ENCODE peak calls at places on chromosomes 2 and 18, in ten cellular contexts. B, J, X, G, V, H, P, R, L and Z are unnamed samples.

GRCh38 chr2:187499941-187500532 is 52.0 kb upstream of the CALCRL start:
- DNase-seq in H (peak), G (peak), B (no peak), P (no peak), J (peak), X (peak), R (peak), L (peak), V (no peak), Z (peak)

GRCh38 chr18:41134426-41134825 is 820.6 kb upstream of the PIK3C3 start:
- DNase-seq in J (peak), B (no peak), H (no peak), P (no peak), V (no peak), X (no peak), L (no peak), R (no peak), G (no peak), Z (no peak)

GRCh38 chr2:241788572-241788971 is 11.9 kb downstream of the GAL3ST2 start:
- DNase-seq in V (no peak), R (no peak), J (peak), H (no peak), P (no peak), G (peak), X (no peak), L (peak), B (no peak), Z (no peak)

GRCh38 chr2:69469784-69470183 is 32.5 kb upstream of the NFU1 start:
- DNase-seq in J (no peak), L (no peak), V (no peak), R (peak), P (no peak), B (no peak), H (no peak), G (no peak), X (no peak), Z (no peak)

GRCh38 chr2:10062931-10063365 is 17.3 kb downstream of the CYS1 start:
- DNase-seq in P (no peak), B (no peak), L (no peak), R (no peak), X (no peak), G (no peak), V (no peak), J (no peak), H (no peak), Z (no peak)

GRCh38 chr2:68721482-68722071 is 13.0 kb upstream of the ARHGAP25 start:
- DNase-seq in H (peak), X (no peak), L (no peak), V (no peak), J (no peak), P (no peak), B (no peak), G (peak), R (no peak), Z (no peak)

GRCh38 chr18:60452424-60452823 is 79.8 kb upstream of the MC4R start:
- DNase-seq in G (no peak), R (peak), H (no peak), P (no peak), B (peak), L (peak), V (no peak), J (peak), X (no peak), Z (peak)

GRCh38 chr2:1664698-1665097 is 79.6 kb downstream of the PXDN start:
- DNase-seq in X (no peak), H (no peak), V (no peak), G (no peak), B (no peak), P (no peak), R (no peak), L (no peak), J (no peak), Z (no peak)

GRCh38 chr2:16247371-16248177 is 307.2 kb downstream of the MYCN start:
- DNase-seq in H (no peak), B (no peak), J (no peak), X (no peak), L (no peak), P (no peak), G (no peak), V (no peak), R (no peak), Z (no peak)

GRCh38 chr2:54097124-54097523 is 18.3 kb upstream of the ACYP2 start:
- DNase-seq in B (no peak), G (no peak), R (no peak), L (no peak), H (no peak), V (no peak), P (no peak), X (no peak), J (no peak), Z (no peak)

GRCh38 chr2:200479617-200480292 is 30.1 kb downstream of the KCTD18 start:
- DNase-seq in L (peak), H (no peak), R (peak), B (peak), V (no peak), P (no peak), J (peak), G (no peak), X (no peak), Z (peak)

GRCh38 chr2:132384491-132385186 is 32.0 kb upstream of the GPR39 start:
- DNase-seq in R (peak), B (no peak), V (no peak), J (no peak), X (no peak), G (no peak), L (no peak), P (no peak), H (no peak), Z (no peak)

GRCh38 chr2:104836253-104836652 is 17.7 kb upstream of the POU3F3 start:
- DNase-seq in X (no peak), H (no peak), V (no peak), L (no peak), J (no peak), G (no peak), R (no peak), P (no peak), B (no peak), Z (no peak)

GRCh38 chr2:85766214-85766613 is 12.4 kb downstream of the ATOH8 start:
- DNase-seq in L (no peak), P (no peak), G (no peak), X (no peak), V (no peak), H (no peak), B (no peak), J (no peak), R (no peak), Z (no peak)

GRCh38 chr18:73660931-73661330 is 486.7 kb downstream of the FBXO15 start:
- DNase-seq in L (no peak), P (no peak), B (no peak), J (no peak), X (no peak), H (no peak), G (no peak), V (no peak), R (no peak), Z (no peak)

GRCh38 chr2:146252119-146252518 is 1592.7 kb upstream of the ACVR2A start:
- DNase-seq in J (no peak), X (no peak), H (no peak), P (no peak), G (no peak), R (no peak), L (no peak), V (no peak), B (no peak), Z (no peak)

GRCh38 chr2:241741016-241741415 is 6.6 kb downstream of the D2HGDH start:
- DNase-seq in G (no peak), J (peak), L (peak), R (no peak), H (no peak), P (no peak), V (no peak), X (no peak), B (no peak), Z (no peak)

GRCh38 chr18:79856119-79857080 is 58.7 kb downstream of the KCNG2 start:
- DNase-seq in G (no peak), J (peak), H (peak), B (no peak), P (peak), L (peak), R (peak), X (no peak), V (no peak), Z (peak)

GRCh38 chr2:1675633-1676032 is 68.7 kb downstream of the PXDN start:
- DNase-seq in G (peak), H (no peak), R (peak), P (peak), X (peak), V (no peak), L (peak), B (peak), J (peak), Z (peak)

GRCh38 chr18:61882296-61883004 is 10.4 kb downstream of the RNF152 start:
- DNase-seq in B (no peak), G (no peak), R (peak), J (peak), X (peak), P (no peak), H (no peak), L (peak), V (no peak), Z (no peak)

GRCh38 chr2:152445791-152446201 is 110.8 kb downstream of the FMNL2 start:
- DNase-seq in R (peak), V (peak), L (peak), P (peak), H (no peak), G (no peak), B (peak), X (peak), J (peak), Z (peak)

GRCh38 chr2:181397331-181397730 is 59.9 kb upstream of the ITGA4 start:
- DNase-seq in L (no peak), B (no peak), R (no peak), P (no peak), G (no peak), X (no peak), V (no peak), J (no peak), H (no peak), Z (no peak)

GRCh38 chr2:234256516-234256915 is 206.0 kb downstream of the SPP2 start:
- DNase-seq in G (no peak), P (no peak), B (no peak), H (no peak), L (no peak), R (no peak), V (no peak), J (no peak), X (no peak), Z (no peak)

GRCh38 chr18:47150824-47151366 is 595 bp upstream of the HDHD2 start:
- DNase-seq in B (no peak), H (no peak), P (no peak), V (no peak), X (no peak), G (no peak), R (no peak), L (no peak), J (no peak), Z (peak)

GRCh38 chr2:201886504-201886903 is 80.2 kb downstream of the CDK15 start:
- DNase-seq in L (peak), V (no peak), B (peak), H (peak), R (no peak), G (peak), X (no peak), J (peak), P (peak), Z (peak)

GRCh38 chr2:176092270-176093144 is at the start of gene HOXD13:
- DNase-seq in R (no peak), J (peak), H (peak), B (no peak), V (no peak), X (peak), L (no peak), P (no peak), G (no peak), Z (no peak)

GRCh38 chr2:241230435-241230834 is 42.0 kb downstream of the ANO7 start:
- DNase-seq in R (no peak), L (no peak), V (no peak), P (no peak), J (no peak), H (no peak), B (no peak), X (no peak), G (no peak), Z (no peak)

GRCh38 chr2:22281033-22281432 is 1103.9 kb upstream of the KLHL29 start:
- DNase-seq in P (no peak), H (no peak), V (no peak), L (peak), G (no peak), J (peak), R (no peak), X (no peak), B (no peak), Z (peak)

GRCh38 chr2:23321767-23322166 is 63.2 kb upstream of the KLHL29 start:
- DNase-seq in X (no peak), B (no peak), P (no peak), V (no peak), H (no peak), L (no peak), R (no peak), G (no peak), J (no peak), Z (no peak)

GRCh38 chr2:231278868-231279267 is 80.4 kb downstream of the ARMC9 start:
- DNase-seq in V (no peak), G (no peak), X (no peak), H (no peak), B (no peak), J (no peak), P (no peak), L (no peak), R (no peak), Z (no peak)

GRCh38 chr2:179768765-179769164 is 92.6 kb downstream of the ZNF385B start:
- DNase-seq in L (peak), P (no peak), R (peak), B (peak), V (no peak), G (no peak), J (peak), H (no peak), X (no peak), Z (peak)

GRCh38 chr18:63897072-63897471 is 9.6 kb downstream of the SERPINB2 start:
- DNase-seq in J (peak), G (no peak), H (peak), P (no peak), B (no peak), R (peak), V (no peak), X (no peak), L (no peak), Z (peak)

GRCh38 chr2:40202798-40203400 is 249.0 kb downstream of the SLC8A1 start:
- DNase-seq in H (no peak), P (peak), J (peak), R (peak), L (peak), B (no peak), G (no peak), X (no peak), V (no peak), Z (peak)

GRCh38 chr2:51158236-51158635 is 126.3 kb upstream of the NRXN1 start:
- DNase-seq in J (no peak), R (no peak), L (no peak), V (no peak), X (no peak), P (no peak), B (no peak), G (no peak), H (peak), Z (no peak)

GRCh38 chr18:31100598-31101147 is 1.5 kb downstream of the DSC2 start:
- DNase-seq in P (no peak), J (no peak), B (no peak), G (no peak), R (no peak), X (no peak), L (no peak), H (no peak), V (no peak), Z (no peak)

GRCh38 chr2:65057391-65058052 is 1.3 kb downstream of the CEP68 start:
- DNase-seq in B (no peak), P (peak), G (no peak), L (peak), J (peak), X (peak), V (no peak), H (peak), R (peak), Z (peak)

GRCh38 chr2:174761837-174762236 is 2.4 kb downstream of the CHRNA1 start:
- DNase-seq in B (no peak), G (no peak), L (no peak), X (no peak), R (no peak), H (no peak), J (no peak), P (no peak), V (no peak), Z (no peak)

GRCh38 chr2:75403991-75404428 is 156.7 kb downstream of the EVA1A start:
- DNase-seq in J (peak), B (peak), V (peak), G (peak), P (peak), X (peak), L (peak), R (peak), H (peak), Z (peak)

DNA sequence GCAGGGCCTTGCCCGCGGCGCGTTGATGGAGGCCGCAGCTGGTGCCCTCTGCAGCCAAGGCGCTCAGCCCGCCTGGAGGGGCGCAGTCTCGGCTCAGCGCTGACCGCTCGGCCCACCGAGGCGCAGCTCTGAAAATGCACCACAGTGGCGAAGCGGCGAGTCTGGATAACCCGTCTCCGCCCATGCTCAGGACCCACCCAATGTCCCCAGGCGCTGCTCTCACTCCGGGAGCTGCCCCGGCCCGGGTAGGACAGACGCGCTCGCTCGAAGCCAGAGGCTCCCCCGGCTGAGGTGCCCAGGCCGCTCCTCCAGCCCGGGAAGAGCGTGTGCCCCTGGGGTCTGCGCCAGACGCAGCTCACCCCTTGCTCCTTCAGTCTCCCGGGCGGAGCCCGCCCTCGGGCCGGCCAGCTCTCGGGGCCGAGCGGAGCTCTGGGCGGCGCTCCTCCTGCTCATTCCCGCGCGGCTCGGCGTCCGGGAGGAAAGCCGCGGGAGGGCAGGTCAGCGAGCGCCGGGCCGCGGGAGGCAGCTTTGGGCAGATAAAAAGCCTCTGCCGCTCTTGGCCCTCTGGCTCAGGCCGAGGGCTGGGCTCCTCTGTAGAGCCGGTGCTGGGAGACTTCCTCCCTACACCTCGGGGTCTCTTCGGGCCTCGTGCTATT is 1.6 kb upstream of the TBR1 start:
- DNase-seq in J (peak), X (peak), H (no peak), R (peak), G (no peak), V (no peak), P (no peak), B (no peak), L (peak), Z (peak)
- H3K4me3 ChIP-seq in J (peak), X (peak), H (peak), R (peak), G (no peak), V (peak), P (peak), B (peak), L (peak), Z (peak)

GRCh38 chr2:149310349-149310748 is 20.0 kb upstream of the LYPD6 start:
- DNase-seq in H (no peak), V (no peak), R (no peak), X (no peak), B (no peak), G (no peak), J (no peak), P (no peak), L (no peak), Z (no peak)

GRCh38 chr2:149314687-149315086 is 15.7 kb upstream of the LYPD6 start:
- DNase-seq in P (no peak), X (no peak), H (no peak), V (no peak), B (no peak), G (no peak), L (no peak), R (no peak), J (no peak), Z (no peak)

GRCh38 chr2:149312039-149312438 is 18.3 kb upstream of the LYPD6 start:
- DNase-seq in J (no peak), G (no peak), P (no peak), H (no peak), L (no peak), V (no peak), B (no peak), R (no peak), X (no peak), Z (no peak)

GRCh38 chr2:149315461-149315860 is 14.9 kb upstream of the LYPD6 start:
- DNase-seq in G (no peak), L (no peak), V (no peak), P (no peak), X (no peak), B (no peak), R (no peak), J (no peak), H (peak), Z (no peak)

GRCh38 chr2:149313512-149313972 is 16.8 kb upstream of the LYPD6 start:
- DNase-seq in X (peak), H (peak), R (peak), V (no peak), L (peak), J (peak), G (peak), P (peak), B (no peak), Z (peak)
- H3K4me3 ChIP-seq in X (no peak), H (no peak), R (no peak), V (no peak), L (no peak), J (no peak), G (peak), P (no peak), B (no peak), Z (no peak)

DNA sequence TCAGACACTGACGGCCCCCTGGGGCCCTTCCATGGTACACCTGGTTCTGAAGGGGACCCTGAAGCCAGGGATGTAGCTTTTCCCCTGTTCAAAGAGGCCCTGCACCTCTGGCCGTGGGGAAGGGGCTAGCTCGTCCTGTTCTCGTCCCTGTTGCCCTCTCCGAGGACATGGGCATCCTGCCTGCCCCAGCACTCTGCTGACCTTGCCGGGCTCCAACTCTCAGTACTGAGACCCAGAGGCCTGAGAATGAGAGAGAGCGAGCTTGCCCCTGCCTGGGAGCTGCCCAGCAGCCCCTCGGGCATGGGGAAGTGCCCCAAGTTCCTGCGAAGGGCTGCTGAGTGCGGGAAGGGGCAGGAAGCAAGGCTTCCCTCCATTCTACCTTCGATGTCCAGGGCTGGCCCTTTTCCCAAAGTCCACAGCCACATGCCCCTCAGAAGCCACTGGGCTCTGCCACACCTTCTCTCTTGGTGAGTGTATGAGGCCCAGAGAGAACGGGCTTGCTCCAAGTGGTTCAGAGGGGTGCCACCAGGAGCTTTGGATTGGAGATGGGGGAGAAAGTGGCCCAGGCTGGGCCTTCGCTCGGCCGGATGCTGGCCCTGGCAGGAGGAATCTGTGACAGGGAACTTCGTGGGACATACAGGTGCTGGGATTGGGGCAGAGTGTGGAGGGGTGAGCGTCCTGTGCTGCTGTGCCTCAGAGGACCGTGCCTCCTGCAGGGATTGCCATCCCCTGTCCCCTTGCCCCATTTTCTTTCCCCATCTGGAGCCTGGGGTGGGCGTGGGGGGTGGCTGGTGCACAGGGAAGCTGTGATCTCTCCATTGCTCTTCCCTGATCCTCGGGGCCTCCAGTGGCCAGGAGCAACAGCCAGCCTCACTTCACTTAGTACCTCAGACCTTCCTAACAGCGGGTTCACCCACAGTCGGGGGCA is 50.8 kb downstream of the KCNIP3 start:
- DNase-seq in B (no peak), R (no peak), V (no peak), X (no peak), P (no peak), G (no peak), H (no peak), J (no peak), L (no peak), Z (no peak)
- H3K4me3 ChIP-seq in B (no peak), R (no peak), V (peak), X (no peak), P (peak), G (no peak), H (no peak), J (no peak), L (no peak), Z (no peak)

GRCh38 chr2:97936199-97936598 is 59.5 kb downstream of the TMEM131 start:
- DNase-seq in P (no peak), R (no peak), J (no peak), G (peak), L (no peak), H (no peak), V (no peak), X (no peak), B (no peak), Z (no peak)
- H3K4me3 ChIP-seq in P (no peak), R (no peak), J (no peak), G (no peak), L (no peak), H (no peak), V (no peak), X (no peak), B (no peak), Z (no peak)

GRCh38 chr2:150487537-150488429 is at the start of gene RND3:
- DNase-seq in V (peak), P (peak), J (peak), R (peak), X (peak), G (peak), H (peak), L (peak), B (peak), Z (peak)
- H3K4me3 ChIP-seq in V (peak), P (peak), J (peak), R (peak), X (peak), G (peak), H (peak), L (peak), B (peak), Z (peak)

GRCh38 chr2:66547887-66548286 is 113.0 kb downstream of the MEIS1 start:
- DNase-seq in J (no peak), R (no peak), B (no peak), L (no peak), V (no peak), X (no peak), G (no peak), P (no peak), H (no peak), Z (no peak)
- H3K4me3 ChIP-seq in J (no peak), R (no peak), B (no peak), L (no peak), V (no peak), X (no peak), G (no peak), P (no peak), H (no peak), Z (no peak)